ENCODE peak calls at places on chromosome 3, in four cellular contexts. N is WTC11, U is H1, Z is endothelial cell of umbilical vein. G is an unnamed sample.
A peak's percentile ranks its signal among the peaks of the same experiment; 100 is the strongest.

GRCh38 chr3:106825962-106826605 is 551.2 kb upstream of the CCDC54 start:
- DNase-seq in N (no peak), U (no peak), Z (peak; percentile 41), G (no peak)

GRCh38 chr3:155745795-155746550 is 1.1 kb upstream of the PLCH1 start:
- DNase-seq in N (peak; percentile 58), U (peak; percentile 49), Z (peak; percentile 27), G (peak; percentile 68)

GRCh38 chr3:121584418-121584817 is 8.8 kb upstream of the FBXO40 start:
- DNase-seq in N (no peak), U (no peak), Z (no peak), G (no peak)

GRCh38 chr3:14319654-14320182 is 82.7 kb upstream of the SLC6A6 start:
- DNase-seq in N (peak; percentile 72), U (peak; percentile 47), Z (peak; percentile 76), G (peak; percentile 89)

GRCh38 chr3:89955141-89955540 is 847.7 kb downstream of the EPHA3 start:
- DNase-seq in N (no peak), U (no peak), Z (no peak), G (peak; percentile 2)

GRCh38 chr3:124886168-124887051 is 755 bp downstream of the ITGB5 start:
- DNase-seq in N (peak; percentile 54), U (no peak), Z (peak; percentile 40), G (peak; percentile 52)

GRCh38 chr3:76643620-76644019 is 396.3 kb upstream of the ROBO2 start:
- DNase-seq in N (no peak), U (no peak), Z (no peak), G (no peak)

GRCh38 chr3:17494117-17494809 is 248.2 kb downstream of the TBC1D5 start:
- DNase-seq in N (peak; percentile 32), U (no peak), Z (no peak), G (no peak)

GRCh38 chr3:10335190-10335738 is 14.4 kb upstream of the SEC13 start:
- DNase-seq in N (no peak), U (no peak), Z (no peak), G (no peak)

GRCh38 chr3:96754128-96754527 is 60.3 kb upstream of the EPHA6 start:
- DNase-seq in N (no peak), U (no peak), Z (no peak), G (no peak)

GRCh38 chr3:46578973-46579755 is 13.1 kb upstream of the LRRC2 start:
- DNase-seq in N (no peak), U (no peak), Z (peak; percentile 23), G (no peak)

GRCh38 chr3:4501422-4501821 is 8.3 kb downstream of the ITPR1 start:
- DNase-seq in N (no peak), U (no peak), Z (no peak), G (no peak)

GRCh38 chr3:183074881-183075280 is 24.4 kb downstream of the MCCC1 start:
- DNase-seq in N (no peak), U (no peak), Z (no peak), G (no peak)

GRCh38 chr3:183069086-183069485 is 30.2 kb downstream of the MCCC1 start:
- DNase-seq in N (no peak), U (no peak), Z (no peak), G (no peak)

GRCh38 chr3:183070892-183071291 is 28.4 kb downstream of the MCCC1 start:
- DNase-seq in N (no peak), U (no peak), Z (no peak), G (no peak)

DNA sequence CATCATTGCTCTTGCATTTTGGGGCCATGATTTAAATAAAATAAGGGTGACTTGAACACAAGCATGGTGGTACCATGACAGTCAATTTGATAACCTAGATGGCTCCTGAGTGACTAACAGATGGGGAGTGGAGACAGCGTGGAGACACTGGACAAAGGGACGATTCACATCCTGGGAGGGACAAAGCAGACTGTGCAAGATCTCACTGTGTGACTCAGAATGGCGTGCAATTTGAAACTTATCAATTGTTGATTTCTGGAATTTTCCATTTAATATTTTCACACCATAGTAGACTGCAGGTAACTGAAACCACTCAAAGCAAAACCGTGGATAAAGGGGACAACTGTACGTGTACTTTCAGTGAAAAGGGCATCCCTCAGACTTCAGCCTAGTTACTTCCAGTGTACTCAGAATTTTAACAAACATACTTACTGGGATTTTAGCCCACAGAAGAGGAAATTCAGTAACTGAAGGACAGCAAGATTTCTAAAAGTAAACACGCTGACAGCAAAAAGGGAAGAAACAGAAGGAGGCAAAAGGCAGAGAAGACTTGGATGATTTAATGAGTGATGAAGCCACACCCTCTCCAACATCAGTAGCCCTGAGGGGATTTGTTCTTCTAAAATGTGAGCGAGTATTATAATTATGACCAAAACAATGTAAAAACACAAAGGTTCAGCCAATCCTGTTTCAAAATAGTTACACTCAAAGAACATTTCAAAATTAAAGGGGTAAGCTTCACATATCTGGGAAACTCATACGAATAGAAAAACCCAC is 25.3 kb downstream of the MCCC1 start:
- DNase-seq in N (no peak), U (no peak), Z (peak; percentile 21), G (no peak)
- TF ChIP-seq JUN in N (no peak), U (no peak), Z (no peak), G (no peak)

GRCh38 chr3:126337980-126338651 is 19.1 kb downstream of the KLF15 start:
- DNase-seq in N (no peak), U (no peak), Z (no peak), G (no peak)
- TF ChIP-seq JUN in N (no peak), U (no peak), Z (no peak), G (no peak)

GRCh38 chr3:100029052-100029451 is 85.2 kb downstream of the FILIP1L start:
- DNase-seq in N (no peak), U (no peak), Z (no peak), G (no peak)

GRCh38 chr3:100032262-100032661 is 82.0 kb downstream of the FILIP1L start:
- DNase-seq in N (no peak), U (no peak), Z (no peak), G (no peak)

GRCh38 chr3:100030914-100031313 is 83.4 kb downstream of the FILIP1L start:
- DNase-seq in N (no peak), U (no peak), Z (no peak), G (no peak)

GRCh38 chr3:100029689-100030088 is 84.6 kb downstream of the FILIP1L start:
- DNase-seq in N (no peak), U (no peak), Z (no peak), G (no peak)

GRCh38 chr3:100030346-100030745 is 84.0 kb downstream of the FILIP1L start:
- DNase-seq in N (no peak), U (no peak), Z (no peak), G (no peak)
- TF ChIP-seq JUN in N (no peak), U (no peak), Z (no peak), G (no peak)

DNA sequence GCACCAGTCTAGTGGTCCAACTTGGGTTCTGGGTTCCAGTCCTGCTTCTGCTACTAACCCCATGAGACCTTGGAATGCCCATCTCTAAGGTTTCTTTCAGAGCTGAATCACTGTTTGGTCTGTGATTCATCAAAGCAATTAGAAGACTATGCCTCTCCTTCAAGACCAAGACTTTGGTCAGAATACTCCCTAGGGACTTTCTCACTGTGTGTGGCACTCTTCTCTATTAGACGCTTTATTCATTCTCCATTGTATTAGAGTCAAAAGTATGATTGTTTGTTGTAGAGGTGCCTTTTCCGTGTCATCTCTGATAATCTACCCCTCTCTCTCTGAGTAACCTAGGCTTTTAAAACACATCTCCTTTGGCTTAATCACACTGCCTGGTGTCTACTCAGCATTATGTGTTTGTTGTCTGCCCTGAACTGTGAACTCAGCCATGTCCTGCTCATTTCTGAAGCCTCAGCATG is 90.5 kb downstream of the LPP start:
- DNase-seq in N (no peak), U (no peak), Z (no peak), G (peak; percentile 44)
- TF ChIP-seq JUN in N (no peak), U (no peak), Z (no peak), G (peak; percentile 29)

DNA sequence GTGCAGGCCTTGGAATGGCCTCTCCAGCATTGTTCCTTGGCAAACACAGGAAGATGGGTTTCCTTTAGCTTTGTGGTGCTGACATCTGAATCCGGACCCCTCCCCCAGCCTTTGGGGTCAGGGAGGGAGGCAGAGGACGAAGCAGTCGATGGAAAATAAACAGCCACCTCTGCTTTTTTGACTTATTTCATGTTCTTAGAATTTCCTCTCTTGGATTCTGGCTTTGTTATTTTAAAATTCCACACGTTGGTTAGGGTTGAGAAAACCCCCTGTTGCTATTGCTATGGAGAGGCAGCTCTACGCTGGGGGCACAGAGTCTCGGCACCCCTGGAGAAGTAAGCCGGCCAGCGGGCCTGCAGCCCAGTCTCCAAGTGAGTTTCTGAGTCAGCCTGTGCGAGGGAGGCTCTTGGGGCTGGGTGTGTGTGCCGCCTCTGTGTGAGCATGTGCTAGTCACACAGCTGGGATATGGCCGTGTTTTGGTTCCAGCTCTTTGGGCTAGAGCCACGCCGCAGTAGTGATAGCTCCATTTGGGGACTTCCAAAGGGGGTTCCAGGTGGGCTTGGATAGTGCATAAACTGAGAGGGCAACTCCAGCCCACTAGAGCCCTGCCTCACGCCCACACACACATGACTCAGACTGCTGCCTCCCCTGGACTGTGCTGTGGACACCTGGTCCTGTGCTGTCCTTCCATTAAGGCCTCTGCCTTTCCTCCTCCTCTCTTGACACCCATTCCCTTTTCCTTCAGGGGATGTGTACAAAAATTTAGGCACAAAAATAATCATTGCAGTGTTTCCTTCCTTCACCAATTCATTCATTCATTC is 58.8 kb downstream of the AMOTL2 start:
- DNase-seq in N (peak; percentile 40), U (no peak), Z (peak; percentile 85), G (no peak)
- TF ChIP-seq JUN in N (no peak), U (no peak), Z (no peak), G (no peak)

GRCh38 chr3:16370872-16371740 is 106.1 kb downstream of the OXNAD1 start:
- DNase-seq in N (no peak), U (no peak), Z (no peak), G (no peak)
- TF ChIP-seq JUN in N (no peak), U (no peak), Z (no peak), G (no peak)

G was measured in A549.